ENCODE peak calls at places on chromosomes 1 and 21, in four cellular contexts. T, P, G and Z are unnamed samples.
A peak's percentile ranks its signal among the peaks of the same experiment; 100 is the strongest.

GRCh38 chr1:910881-911721 is 12.6 kb upstream of the SAMD11 start:
- DNase-seq in P (no peak), T (no peak), G (peak; percentile 75), Z (peak; percentile 55)

GRCh38 chr1:69055223-69055622 is 512.5 kb upstream of the LRRC7 start:
- DNase-seq in T (no peak), P (no peak), G (no peak), Z (no peak)

GRCh38 chr1:47951545-47952235 is 45.5 kb downstream of the TRABD2B start:
- DNase-seq in P (no peak), G (no peak), T (no peak), Z (no peak)

GRCh38 chr1:2101531-2101930 is 51.3 kb downstream of the PRKCZ start:
- DNase-seq in G (no peak), P (no peak), T (no peak), Z (no peak)

GRCh38 chr1:19824541-19824940 is 9.5 kb upstream of the RNF186 start:
- DNase-seq in T (no peak), G (no peak), P (no peak), Z (no peak)

GRCh38 chr1:192801451-192801850 is 7.4 kb upstream of the RGS2 start:
- DNase-seq in T (no peak), P (no peak), G (no peak), Z (no peak)

GRCh38 chr1:89126234-89126580 is 293 bp upstream of the GBP2 start:
- DNase-seq in P (no peak), T (no peak), G (no peak), Z (no peak)

GRCh38 chr1:1092890-1093609 is 18.9 kb upstream of the RNF223 start:
- DNase-seq in G (no peak), P (no peak), T (no peak), Z (no peak)

GRCh38 chr1:61887076-61887867 is 145.0 kb downstream of the PATJ start:
- DNase-seq in G (no peak), P (no peak), T (no peak), Z (peak; percentile 2)

GRCh38 chr1:199978408-199978940 is 49.0 kb upstream of the NR5A2 start:
- DNase-seq in P (no peak), T (no peak), G (no peak), Z (no peak)

GRCh38 chr1:169049258-169049936 is 57.1 kb upstream of the ATP1B1 start:
- DNase-seq in T (no peak), P (no peak), G (no peak), Z (no peak)

GRCh38 chr21:14452031-14452778 is 69.3 kb upstream of the HSPA13 start:
- DNase-seq in T (no peak), P (no peak), G (peak; percentile 70), Z (no peak)

GRCh38 chr1:51280321-51281096 is 44.4 kb downstream of the RNF11 start:
- DNase-seq in T (no peak), G (peak; percentile 64), P (no peak), Z (no peak)

GRCh38 chr1:182589931-182590330 is 875 bp upstream of the RNASEL start:
- DNase-seq in P (no peak), G (no peak), T (no peak), Z (no peak)

GRCh38 chr1:227068883-227069282 is 128.8 kb downstream of the COQ8A start:
- DNase-seq in P (no peak), T (no peak), G (no peak), Z (no peak)

GRCh38 chr1:36824390-36824861 is 209.9 kb downstream of the GRIK3 start:
- DNase-seq in T (no peak), P (no peak), G (peak; percentile 80), Z (no peak)

GRCh38 chr1:203593723-203594122 is 32.9 kb upstream of the ATP2B4 start:
- DNase-seq in G (peak; percentile 42), T (no peak), P (no peak), Z (peak; percentile 40)

GRCh38 chr1:193753038-193753756 is 566.8 kb upstream of the B3GALT2 start:
- DNase-seq in P (no peak), G (no peak), T (no peak), Z (no peak)

GRCh38 chr1:175792126-175792525 is 48.7 kb upstream of the TNR start:
- DNase-seq in G (no peak), P (no peak), T (no peak), Z (no peak)

GRCh38 chr1:25065246-25066238 is 135.5 kb upstream of the RUNX3 start:
- DNase-seq in P (no peak), T (no peak), G (no peak), Z (no peak)

GRCh38 chr1:156676820-156677615 is at the start of gene NES:
- DNase-seq in T (peak; percentile 75), G (peak; percentile 91), P (no peak), Z (peak; percentile 44)

GRCh38 chr1:226697608-226698544 is 41.2 kb downstream of the ITPKB start:
- DNase-seq in G (no peak), P (no peak), T (no peak), Z (no peak)

GRCh38 chr1:239387304-239388231 is 1.2 kb downstream of the CHRM3 start:
- DNase-seq in G (no peak), T (no peak), P (no peak), Z (peak; percentile 10)

DNA sequence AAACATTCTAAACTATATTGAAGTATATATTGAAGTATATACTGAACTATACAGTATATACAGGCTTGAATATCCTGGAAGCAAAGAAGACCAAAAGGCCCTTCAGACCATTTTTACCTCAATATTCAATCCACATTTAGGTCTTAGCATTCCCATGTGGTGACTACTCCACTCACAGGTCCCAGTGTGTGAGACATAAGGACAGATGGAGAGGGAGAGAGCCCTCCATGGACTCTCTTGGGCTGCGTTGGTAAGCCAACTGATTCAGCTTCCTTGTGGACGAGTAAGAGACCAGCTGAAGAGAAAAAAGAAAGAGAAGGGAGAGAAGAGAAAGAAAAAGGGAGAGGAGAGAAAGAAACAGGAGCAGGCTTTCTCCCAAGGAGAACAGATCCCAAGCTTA is 37.3 kb upstream of the ZRANB2 start:
- DNase-seq in G (no peak), P (no peak), T (no peak), Z (no peak)
- TF ChIP-seq POLR2AphosphoS2 in G (no peak), P (no peak), T (no peak), Z (no peak)

DNA sequence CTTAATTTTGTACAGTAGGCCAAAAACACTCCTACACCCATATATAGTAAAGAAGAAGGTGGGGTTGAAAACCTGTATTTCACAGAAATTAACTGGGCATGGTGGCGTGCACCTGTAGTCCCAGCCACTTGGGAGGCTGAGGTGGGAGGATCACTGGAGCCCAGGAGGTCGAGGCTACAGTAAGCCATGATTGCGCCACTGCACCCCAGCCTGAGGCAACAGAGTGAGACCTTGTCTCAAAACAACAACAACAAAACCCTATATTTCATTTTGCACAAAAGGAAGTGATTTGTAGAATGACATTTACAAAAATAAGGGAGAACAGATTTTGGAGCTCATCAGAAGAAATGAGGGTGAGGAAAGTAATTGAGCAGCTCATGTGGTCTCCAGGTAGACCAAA is 2.2 kb upstream of the LYPLA2 start:
- DNase-seq in P (no peak), G (no peak), T (no peak), Z (no peak)
- TF ChIP-seq EP300 in P (no peak), G (no peak), T (no peak), Z (no peak)

GRCh38 chr21:33401617-33401967 is 1.6 kb upstream of the IFNGR2 start:
- DNase-seq in T (no peak), G (no peak), P (no peak), Z (no peak)
- TF ChIP-seq MYC in T (no peak), G (no peak), P (no peak), Z (no peak)

GRCh38 chr21:39215078-39215477 is 31.8 kb upstream of the PSMG1 start:
- DNase-seq in T (no peak), P (no peak), G (no peak), Z (no peak)
- TF ChIP-seq POLR2AphosphoS2 in T (no peak), P (no peak), G (no peak), Z (no peak)

DNA sequence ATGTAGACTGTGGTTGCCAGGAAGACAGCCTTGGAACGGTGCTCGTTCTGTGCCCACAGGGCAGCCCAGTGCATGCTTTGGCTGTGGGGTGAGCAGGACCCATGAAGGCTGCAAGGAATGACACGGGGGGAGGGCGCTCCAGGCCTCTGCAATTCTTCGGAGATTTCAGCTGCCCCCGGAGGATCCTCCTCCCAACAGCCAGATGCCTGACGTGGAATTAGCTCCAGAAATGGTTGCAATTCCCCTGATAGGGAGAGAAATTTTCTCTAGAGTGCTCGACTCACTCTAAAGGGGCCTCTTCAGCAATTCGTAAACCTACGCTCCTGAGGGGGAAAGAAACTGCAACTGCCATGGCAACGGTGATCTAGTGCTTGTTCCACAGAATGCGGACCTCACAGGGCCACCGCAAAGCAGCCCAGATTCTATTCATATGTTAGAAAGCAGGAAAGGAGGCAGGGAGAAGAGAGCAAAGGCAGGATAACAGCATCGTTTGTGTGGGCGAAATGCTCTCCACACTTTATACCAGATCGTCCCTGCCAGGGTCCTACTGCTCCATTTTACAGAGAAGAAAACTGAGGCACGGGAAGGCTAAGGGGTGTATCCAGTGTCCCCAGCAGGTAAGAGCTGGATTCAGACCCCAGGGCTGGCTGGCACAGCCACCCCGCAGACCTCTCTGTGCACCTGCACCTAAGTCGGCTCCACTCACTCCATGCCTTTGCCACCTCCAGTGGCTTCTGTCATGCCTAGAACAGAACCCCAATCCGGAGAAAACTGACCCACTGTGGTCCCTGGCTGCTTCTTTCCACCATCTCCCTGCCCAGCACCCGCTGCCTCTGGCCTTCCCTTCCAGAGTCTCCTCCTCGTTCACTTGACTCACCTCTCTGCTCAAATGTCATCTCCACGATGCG is 11.9 kb upstream of the PDE9A start:
- DNase-seq in T (no peak), P (no peak), G (no peak), Z (no peak)
- TF ChIP-seq EP300 in T (no peak), P (no peak), G (no peak), Z (no peak)

DNA sequence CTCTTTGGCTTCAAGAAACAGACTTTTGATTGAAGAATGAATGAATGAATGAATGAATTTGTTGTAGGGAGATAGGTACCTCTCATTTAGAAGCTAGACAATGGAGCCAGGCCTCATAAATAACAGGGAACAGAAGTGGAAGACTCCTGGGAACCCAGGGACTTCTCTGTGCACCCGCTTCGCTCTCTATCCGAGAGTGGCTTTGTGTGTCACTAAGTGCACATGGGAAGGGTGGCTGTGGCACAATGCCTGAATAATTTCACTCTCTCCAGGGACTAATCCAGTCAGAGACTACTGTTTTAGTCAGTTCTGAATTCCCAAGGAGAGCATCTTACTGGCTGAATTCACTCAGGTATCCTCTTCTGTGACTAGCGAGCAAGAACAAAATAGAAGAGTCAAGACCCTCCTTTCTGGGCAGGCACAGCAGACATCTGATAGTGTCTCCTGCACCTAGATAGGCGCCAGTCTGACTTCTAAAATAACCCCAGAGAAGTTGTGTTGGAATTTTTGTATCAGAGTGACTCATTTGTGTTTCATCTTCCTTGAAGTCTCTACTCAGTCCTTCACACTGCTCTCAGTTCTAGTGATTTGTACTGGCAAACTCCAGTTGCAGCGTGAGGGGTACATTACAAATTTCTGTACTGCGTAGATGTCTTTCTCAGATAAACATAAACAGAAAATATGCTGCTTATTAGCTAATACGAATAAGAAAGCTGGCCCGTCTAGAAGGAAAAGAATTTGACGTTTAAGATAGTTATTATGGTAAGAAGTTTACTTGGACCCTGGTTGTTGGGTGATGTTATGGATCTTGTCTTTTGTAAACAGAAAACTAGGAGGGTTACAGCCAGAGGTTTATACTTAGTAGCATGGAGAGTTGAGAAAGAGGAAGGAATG is 34.0 kb downstream of the BACH1 start:
- DNase-seq in G (no peak), P (no peak), T (no peak), Z (no peak)
- TF ChIP-seq MYC in G (no peak), P (no peak), T (no peak), Z (no peak)